ENCODE peak calls at places on chromosomes 1 and 21, in eight cellular contexts. Q is body of pancreas; P is PC-9; I is BE2C; G is Peyer's patch; O is heart right ventricle; V is CD4-positive, alpha-beta memory T cell; C is right lobe of liver. K is an unnamed sample. For H3K4me1, the result is how much of the 10 kb centered on the place peaks cover.

GRCh38 chr21:38352536-38353219 is 95.9 kb downstream of the KCNJ15 start:
- DNase-seq in Q (peak), P (peak), I (peak), G (no peak), O (no peak), V (peak), C (no peak), K (peak)

GRCh38 chr1:73056826-73057225 is 774.5 kb upstream of the NEGR1 start:
- DNase-seq in Q (no peak), P (no peak), I (no peak), G (no peak), O (no peak), V (no peak), C (no peak), K (peak)

GRCh38 chr1:219173758-219174671 is at the start of gene LYPLAL1:
- DNase-seq in Q (peak), P (peak), I (peak), G (peak), O (peak), V (peak), C (peak), K (peak)

GRCh38 chr1:172940170-172940855 is 110.4 kb downstream of the TNFSF18 start:
- DNase-seq in Q (no peak), P (no peak), I (no peak), G (no peak), O (no peak), V (no peak), C (no peak), K (no peak)

GRCh38 chr1:220528679-220529529 is 968 bp downstream of the MARK1 start:
- DNase-seq in Q (no peak), P (no peak), I (no peak), G (peak), O (peak), V (no peak), C (no peak), K (no peak)

GRCh38 chr1:54069792-54070548 is 16.6 kb downstream of the TCEANC2 start:
- DNase-seq in Q (no peak), P (no peak), I (peak), G (no peak), O (no peak), V (peak), C (no peak), K (peak)

GRCh38 chr1:22880174-22880601 is 92.5 kb downstream of the LACTBL1 start:
- DNase-seq in Q (no peak), P (peak), I (no peak), G (no peak), O (no peak), V (no peak), C (no peak), K (no peak)

GRCh38 chr1:47568763-47569162 is 130.9 kb downstream of the FOXD2 start:
- DNase-seq in Q (no peak), P (no peak), I (no peak), G (no peak), O (no peak), V (no peak), C (no peak), K (no peak)

GRCh38 chr1:24463756-24464377 is 38.8 kb upstream of the RCAN3 start:
- DNase-seq in Q (no peak), P (no peak), I (no peak), G (no peak), O (no peak), V (no peak), C (no peak), K (no peak)

GRCh38 chr1:97904528-97904927 is 16.3 kb downstream of the DPYD start:
- DNase-seq in Q (no peak), P (no peak), I (no peak), G (no peak), O (no peak), V (no peak), C (no peak), K (no peak)

GRCh38 chr1:201988593-201988992 is 6.1 kb downstream of the RNPEP start:
- DNase-seq in Q (no peak), P (no peak), I (no peak), G (no peak), O (no peak), V (no peak), C (no peak), K (no peak)

GRCh38 chr21:42040411-42041180 is 30.4 kb upstream of the ZBTB21 start:
- DNase-seq in Q (peak), P (peak), I (no peak), G (peak), O (no peak), V (no peak), C (no peak), K (no peak)

GRCh38 chr1:193181526-193181925 is 4.9 kb downstream of the B3GALT2 start:
- DNase-seq in Q (no peak), P (no peak), I (no peak), G (no peak), O (no peak), V (no peak), C (no peak), K (no peak)

GRCh38 chr21:29300547-29301138 is 1.9 kb downstream of the BACH1 start:
- DNase-seq in Q (no peak), P (no peak), I (no peak), G (no peak), O (no peak), V (no peak), C (no peak), K (no peak)

GRCh38 chr1:93784538-93784937 is 94.5 kb downstream of the DNTTIP2 start:
- DNase-seq in Q (no peak), P (no peak), I (no peak), G (no peak), O (no peak), V (no peak), C (no peak), K (no peak)

GRCh38 chr1:182226618-182227017 is 165.0 kb downstream of the GLUL start:
- DNase-seq in Q (no peak), P (no peak), I (no peak), G (no peak), O (no peak), V (no peak), C (no peak), K (no peak)

GRCh38 chr1:67919714-67920113 is 86.4 kb upstream of the GNG12 start:
- DNase-seq in Q (no peak), P (no peak), I (no peak), G (no peak), O (no peak), V (no peak), C (no peak), K (no peak)

GRCh38 chr21:33684923-33685560 is 42.7 kb downstream of the ITSN1 start:
- DNase-seq in Q (no peak), P (no peak), I (no peak), G (no peak), O (no peak), V (no peak), C (no peak), K (peak)

GRCh38 chr1:115671176-115672062 is 29.6 kb downstream of the VANGL1 start:
- DNase-seq in Q (no peak), P (peak), I (no peak), G (peak), O (no peak), V (no peak), C (no peak), K (peak)

GRCh38 chr1:31344503-31344902 is 28.4 kb downstream of the FABP3 start:
- DNase-seq in Q (no peak), P (no peak), I (no peak), G (no peak), O (no peak), V (no peak), C (no peak), K (no peak)

GRCh38 chr1:173332026-173332425 is 124.9 kb upstream of the TNFSF4 start:
- DNase-seq in Q (peak), P (no peak), I (no peak), G (no peak), O (no peak), V (no peak), C (no peak), K (no peak)

GRCh38 chr1:74779750-74780149 is 46.8 kb downstream of the TYW3 start:
- DNase-seq in Q (no peak), P (no peak), I (no peak), G (no peak), O (no peak), V (no peak), C (no peak), K (no peak)

GRCh38 chr1:65572701-65573421 is 152.4 kb downstream of the LEPR start:
- DNase-seq in Q (no peak), P (no peak), I (no peak), G (no peak), O (no peak), V (no peak), C (no peak), K (no peak)

GRCh38 chr21:33655591-33656221 is 13.4 kb downstream of the ITSN1 start:
- DNase-seq in Q (peak), P (peak), I (no peak), G (no peak), O (no peak), V (no peak), C (no peak), K (peak)

GRCh38 chr1:227885648-227886502 is 61.9 kb downstream of the WNT9A start:
- DNase-seq in Q (peak), P (peak), I (peak), G (peak), O (peak), V (no peak), C (peak), K (no peak)

GRCh38 chr1:39642796-39643195 is 3.4 kb upstream of the HEYL start:
- DNase-seq in Q (no peak), P (no peak), I (no peak), G (no peak), O (no peak), V (no peak), C (no peak), K (no peak)

GRCh38 chr1:44460107-44460885 is 55.2 kb downstream of the RNF220 start:
- DNase-seq in Q (peak), P (no peak), I (no peak), G (no peak), O (no peak), V (no peak), C (no peak), K (no peak)

GRCh38 chr21:41610042-41610839 is 102.3 kb upstream of the TMPRSS2 start:
- DNase-seq in Q (peak), P (peak), I (peak), G (peak), O (peak), V (no peak), C (no peak), K (peak)

GRCh38 chr21:15065381-15066230 is 806 bp upstream of the NRIP1 start:
- DNase-seq in Q (peak), P (peak), I (peak), G (peak), O (peak), V (peak), C (peak), K (peak)

GRCh38 chr1:8337776-8338525 is 20.0 kb downstream of the SLC45A1 start:
- DNase-seq in Q (no peak), P (no peak), I (no peak), G (peak), O (no peak), V (no peak), C (no peak), K (no peak)

GRCh38 chr1:16921391-16922185 is at the start of gene CROCC:
- DNase-seq in Q (peak), P (no peak), I (peak), G (peak), O (peak), V (no peak), C (peak), K (no peak)

GRCh38 chr1:15667362-15667761 is 16.8 kb upstream of the PLEKHM2 start:
- DNase-seq in Q (no peak), P (no peak), I (no peak), G (no peak), O (no peak), V (no peak), C (no peak), K (no peak)

GRCh38 chr1:212752256-212752933 is 39.2 kb downstream of the NSL1 start:
- DNase-seq in Q (no peak), P (no peak), I (no peak), G (no peak), O (no peak), V (no peak), C (no peak), K (no peak)

GRCh38 chr1:106986603-106987002 is 69.9 kb upstream of the PRMT6 start:
- DNase-seq in Q (no peak), P (no peak), I (no peak), G (no peak), O (no peak), V (no peak), C (no peak), K (no peak)

GRCh38 chr21:26405735-26406361 is 167.2 kb downstream of the CYYR1 start:
- DNase-seq in Q (no peak), P (peak), I (peak), G (no peak), O (no peak), V (no peak), C (no peak), K (no peak)

GRCh38 chr1:37851782-37852210 is 7.6 kb downstream of the MTF1 start:
- DNase-seq in Q (no peak), P (no peak), I (no peak), G (no peak), O (no peak), V (no peak), C (no peak), K (no peak)

GRCh38 chr21:28445081-28445830 is 547.4 kb downstream of the LTN1 start:
- DNase-seq in Q (no peak), P (no peak), I (no peak), G (no peak), O (no peak), V (no peak), C (no peak), K (no peak)

GRCh38 chr1:112697781-112698201 is 9.1 kb downstream of the RHOC start:
- DNase-seq in Q (no peak), P (no peak), I (no peak), G (no peak), O (no peak), V (no peak), C (no peak), K (peak)

GRCh38 chr1:40743860-40744259 is 39.7 kb upstream of the KCNQ4 start:
- DNase-seq in Q (no peak), P (no peak), I (no peak), G (no peak), O (no peak), V (no peak), C (no peak), K (no peak)
- H3K4me1 ChIP-seq in Q (under half), P (under half), I (under half), G (under half), O (under half), V (under half), C (under half), K (under half)

DNA sequence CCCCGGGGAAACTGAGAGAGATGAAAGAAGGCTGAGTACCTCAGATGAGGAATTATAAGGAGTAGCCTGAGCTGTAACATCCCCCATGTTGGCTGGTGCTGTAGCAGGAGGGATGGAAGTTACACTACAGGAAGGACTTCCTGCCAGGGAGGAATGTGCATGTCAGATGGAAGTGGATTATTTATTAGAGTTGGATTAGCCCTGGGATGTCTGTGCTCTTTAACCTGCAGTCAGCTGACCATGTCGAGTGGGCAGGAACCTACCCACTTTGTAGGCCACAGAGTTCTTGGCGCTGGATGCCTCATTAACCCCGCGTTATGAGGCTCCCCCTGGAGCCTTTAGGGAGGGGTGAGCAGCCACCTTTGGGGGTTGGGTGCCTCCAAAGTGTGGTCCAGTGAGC is 757 bp upstream of the SEMA4A start:
- DNase-seq in Q (no peak), P (no peak), I (no peak), G (no peak), O (no peak), V (no peak), C (no peak), K (no peak)
- H3K4me1 ChIP-seq in Q (under half), P (under half), I (under half), G (under half), O (under half), V (under half), C (under half), K (under half)

GRCh38 chr1:9838946-9839345 is 15.2 kb upstream of the CLSTN1 start:
- DNase-seq in Q (no peak), P (no peak), I (no peak), G (no peak), O (no peak), V (no peak), C (no peak), K (no peak)
- H3K4me1 ChIP-seq in Q (under half), P (under half), I (under half), G (under half), O (under half), V (under half), C (under half), K (under half)

GRCh38 chr1:56647106-56647505 is 2.0 kb downstream of the PRKAA2 start:
- DNase-seq in Q (no peak), P (no peak), I (no peak), G (no peak), O (no peak), V (no peak), C (no peak), K (no peak)

GRCh38 chr1:56644064-56644940 is 812 bp upstream of the PRKAA2 start:
- DNase-seq in Q (peak), P (peak), I (no peak), G (no peak), O (no peak), V (no peak), C (no peak), K (no peak)

GRCh38 chr1:56643661-56644060 is 1.5 kb upstream of the PRKAA2 start:
- DNase-seq in Q (no peak), P (no peak), I (no peak), G (no peak), O (no peak), V (no peak), C (no peak), K (no peak)

GRCh38 chr1:56645663-56646330 is 683 bp downstream of the PRKAA2 start:
- DNase-seq in Q (no peak), P (no peak), I (no peak), G (peak), O (no peak), V (no peak), C (no peak), K (no peak)

GRCh38 chr1:56644941-56645662 is at the start of gene PRKAA2:
- DNase-seq in Q (peak), P (peak), I (peak), G (peak), O (peak), V (no peak), C (peak), K (peak)
- H3K4me1 ChIP-seq in Q (under half), P (under half), I (under half), G (under half), O (under half), V (under half), C (under half), K (under half)

GRCh38 chr1:61424382-61424781 is 300.6 kb downstream of the TM2D1 start:
- DNase-seq in Q (no peak), P (peak), I (no peak), G (no peak), O (no peak), V (no peak), C (no peak), K (peak)
- H3K4me1 ChIP-seq in Q (under half), P (under half), I (under half), G (under half), O (under half), V (under half), C (under half), K (under half)

DNA sequence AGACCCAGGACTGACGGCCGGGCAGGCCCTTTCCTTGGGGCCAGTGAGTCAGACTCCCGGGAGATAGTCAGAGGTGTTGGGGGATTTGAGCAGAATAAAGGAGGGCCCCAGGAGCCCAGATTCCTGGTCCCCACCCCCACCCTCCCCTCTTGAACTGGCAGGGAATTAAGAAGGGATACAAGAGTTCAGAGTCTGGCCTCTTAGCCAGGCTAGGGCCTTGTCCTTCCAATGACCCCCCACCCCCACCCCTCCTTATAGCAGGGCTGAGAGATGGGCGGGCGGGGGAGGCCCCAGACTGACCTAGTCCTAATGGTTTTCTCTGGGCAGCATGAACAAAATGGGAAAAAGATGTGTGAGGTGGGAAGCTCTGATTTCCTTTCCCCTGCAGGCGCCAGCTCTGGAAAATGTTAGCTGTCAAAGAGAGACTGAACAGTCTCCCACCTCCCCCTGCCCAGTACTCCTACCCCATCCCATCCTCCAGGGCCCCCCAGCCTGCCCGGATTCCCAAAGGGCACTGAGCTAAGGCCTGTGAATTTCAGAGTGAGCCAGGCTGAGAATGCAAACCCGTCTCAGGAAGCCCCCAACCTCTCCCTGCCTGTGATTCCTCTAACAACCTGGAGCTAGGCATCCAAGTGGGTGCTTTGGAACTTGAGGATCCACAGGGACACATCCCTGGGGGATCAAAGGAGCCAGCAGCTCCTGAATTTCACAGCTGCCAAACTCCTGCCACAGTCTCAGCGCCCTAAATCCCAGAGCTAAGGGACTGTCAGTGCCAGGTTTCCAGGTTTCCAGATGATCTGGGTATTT is 5.8 kb upstream of the CRABP2 start:
- DNase-seq in Q (no peak), P (no peak), I (peak), G (no peak), O (no peak), V (no peak), C (no peak), K (no peak)
- H3K4me1 ChIP-seq in Q (under half), P (half or more), I (under half), G (under half), O (under half), V (under half), C (under half), K (under half)

GRCh38 chr1:116772648-116773045 is 18.4 kb downstream of the CD2 start:
- DNase-seq in Q (peak), P (no peak), I (no peak), G (no peak), O (no peak), V (no peak), C (no peak), K (no peak)

GRCh38 chr1:116770625-116771024 is 16.4 kb downstream of the CD2 start:
- DNase-seq in Q (no peak), P (no peak), I (no peak), G (no peak), O (no peak), V (no peak), C (no peak), K (peak)

GRCh38 chr1:116769994-116770393 is 15.8 kb downstream of the CD2 start:
- DNase-seq in Q (no peak), P (no peak), I (no peak), G (no peak), O (no peak), V (no peak), C (no peak), K (no peak)

GRCh38 chr1:116769561-116769977 is 15.3 kb downstream of the CD2 start:
- DNase-seq in Q (peak), P (no peak), I (no peak), G (no peak), O (no peak), V (peak), C (no peak), K (peak)

DNA sequence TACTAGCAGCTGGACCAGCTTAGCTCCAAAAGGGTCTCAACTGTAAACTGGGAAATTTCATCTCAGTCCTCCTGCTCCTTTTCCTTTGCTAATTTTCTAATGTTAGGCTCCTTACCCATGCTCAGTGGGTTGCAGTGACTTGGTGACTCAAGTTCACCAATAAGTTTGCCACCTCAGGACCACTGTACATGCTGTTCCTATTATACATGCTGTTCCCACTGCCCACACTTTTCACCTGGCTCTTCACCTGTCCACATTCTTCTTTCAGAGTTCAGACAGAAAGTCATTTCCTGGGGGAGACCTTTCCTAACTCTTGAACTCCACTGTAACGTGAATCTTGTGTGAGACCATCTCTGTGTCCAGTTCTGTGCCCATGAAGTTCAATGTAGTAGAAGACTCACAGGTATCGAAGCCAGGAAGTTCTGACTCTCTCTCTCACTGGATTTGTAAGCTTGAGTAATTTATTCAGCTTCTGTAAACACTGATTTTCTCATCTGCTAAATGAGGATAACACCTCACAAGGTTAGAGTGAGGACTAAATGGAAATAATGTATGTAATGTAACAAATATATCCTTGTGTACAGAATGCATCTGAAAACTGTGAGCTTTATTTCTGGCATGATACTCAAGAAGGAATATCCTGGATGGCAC is 17.9 kb downstream of the CD2 start:
- DNase-seq in Q (no peak), P (no peak), I (no peak), G (no peak), O (no peak), V (no peak), C (no peak), K (no peak)
- H3K4me1 ChIP-seq in Q (under half), P (under half), I (under half), G (under half), O (under half), V (half or more), C (under half), K (under half)

GRCh38 chr1:204314209-204314892 is 45.4 kb downstream of the PLEKHA6 start:
- DNase-seq in Q (no peak), P (peak), I (no peak), G (no peak), O (no peak), V (no peak), C (no peak), K (peak)
- H3K4me1 ChIP-seq in Q (under half), P (under half), I (under half), G (under half), O (under half), V (under half), C (under half), K (under half)

K was measured in small intestine.